ENCODE peak calls at places on chromosomes 1 and 21, in five cellular contexts. Q is cardiac fibroblast, A is fibroblast of lung, H is cardiac muscle cell, U is fibroblast of mammary gland. O is an unnamed sample.

GRCh38 chr1:152537496-152537895 is 23.2 kb downstream of the CRCT1 start:
- DNase-seq in Q (no peak), A (no peak), H (no peak), U (no peak), O (no peak)

GRCh38 chr1:223504741-223505140 is 111.5 kb downstream of the CCDC185 start:
- DNase-seq in U (peak; percentile 94), H (peak; percentile 87), Q (peak; percentile 87), A (peak; percentile 96), O (peak; percentile 73)

GRCh38 chr1:241990040-241990439 is 8.9 kb downstream of the MAP1LC3C start:
- DNase-seq in H (peak; percentile 91), A (peak; percentile 96), Q (peak; percentile 95), U (peak; percentile 99), O (peak; percentile 89)

GRCh38 chr1:19154876-19155275 is 55.2 kb downstream of the UBR4 start:
- DNase-seq in U (no peak), H (no peak), Q (peak; percentile 8), A (no peak), O (no peak)

GRCh38 chr1:247448107-247448778 is 9.7 kb downstream of the OR2B11 start:
- DNase-seq in Q (peak; percentile 68), H (peak; percentile 77), A (peak; percentile 59), U (peak; percentile 51), O (no peak)

GRCh38 chr1:219412772-219413171 is 200.1 kb downstream of the ZC3H11B start:
- DNase-seq in U (peak; percentile 31), H (peak; percentile 12), Q (peak; percentile 28), A (peak; percentile 71), O (no peak)

GRCh38 chr1:208036177-208036808 is 125.4 kb upstream of the CD34 start:
- DNase-seq in U (peak; percentile 30), H (peak; percentile 44), A (no peak), Q (peak; percentile 31), O (no peak)

GRCh38 chr1:18458751-18459133 is 22.0 kb upstream of the KLHDC7A start:
- DNase-seq in A (no peak), Q (no peak), U (no peak), H (no peak), O (no peak)

GRCh38 chr1:5514519-5515183 is 477.6 kb downstream of the NPHP4 start:
- DNase-seq in U (peak; percentile 23), Q (peak; percentile 46), H (peak; percentile 46), A (peak; percentile 0), O (no peak)

GRCh38 chr1:156373546-156373945 is 4.5 kb downstream of the RHBG start:
- DNase-seq in H (no peak), Q (no peak), A (no peak), U (no peak), O (no peak)

GRCh38 chr1:54542962-54543539 is 5.0 kb upstream of the ACOT11 start:
- DNase-seq in A (peak; percentile 61), H (peak; percentile 29), Q (peak; percentile 46), U (peak; percentile 5), O (no peak)

GRCh38 chr1:114107474-114108175 is 46.0 kb downstream of the SYT6 start:
- DNase-seq in Q (no peak), A (no peak), U (no peak), H (no peak), O (no peak)

GRCh38 chr1:99682291-99682751 is 36.4 kb downstream of the PALMD start:
- DNase-seq in H (peak; percentile 73), U (peak; percentile 77), A (peak; percentile 84), Q (peak; percentile 96), O (no peak)

GRCh38 chr1:10530756-10531155 is 56.0 kb downstream of the PEX14 start:
- DNase-seq in U (no peak), H (peak; percentile 66), Q (peak; percentile 31), A (peak; percentile 93), O (no peak)

GRCh38 chr1:36397083-36397377 is 678 bp downstream of the LSM10 start:
- DNase-seq in A (no peak), U (no peak), Q (no peak), H (no peak), O (no peak)

GRCh38 chr1:201749059-201749458 is 79.9 kb upstream of the IPO9 start:
- DNase-seq in U (no peak), A (no peak), H (no peak), Q (no peak), O (no peak)

GRCh38 chr1:201752333-201752732 is 76.6 kb upstream of the IPO9 start:
- DNase-seq in A (no peak), Q (no peak), U (no peak), H (no peak), O (no peak)

GRCh38 chr1:201751872-201752271 is 77.1 kb upstream of the IPO9 start:
- DNase-seq in U (peak; percentile 55), H (peak; percentile 64), A (peak; percentile 51), Q (peak; percentile 66), O (no peak)

GRCh38 chr1:201750120-201750519 is 78.8 kb upstream of the IPO9 start:
- DNase-seq in H (no peak), A (peak; percentile 80), Q (peak; percentile 53), U (no peak), O (no peak)

GRCh38 chr1:201750934-201751333 is 78.0 kb upstream of the IPO9 start:
- DNase-seq in U (peak; percentile 57), H (peak; percentile 78), A (peak; percentile 88), Q (peak; percentile 92), O (no peak)
- H3K4me3 ChIP-seq in U (no peak overlapping the region), H (no peak overlapping the region), A (no peak overlapping the region), Q (no peak overlapping the region), O (no peak overlapping the region)

DNA sequence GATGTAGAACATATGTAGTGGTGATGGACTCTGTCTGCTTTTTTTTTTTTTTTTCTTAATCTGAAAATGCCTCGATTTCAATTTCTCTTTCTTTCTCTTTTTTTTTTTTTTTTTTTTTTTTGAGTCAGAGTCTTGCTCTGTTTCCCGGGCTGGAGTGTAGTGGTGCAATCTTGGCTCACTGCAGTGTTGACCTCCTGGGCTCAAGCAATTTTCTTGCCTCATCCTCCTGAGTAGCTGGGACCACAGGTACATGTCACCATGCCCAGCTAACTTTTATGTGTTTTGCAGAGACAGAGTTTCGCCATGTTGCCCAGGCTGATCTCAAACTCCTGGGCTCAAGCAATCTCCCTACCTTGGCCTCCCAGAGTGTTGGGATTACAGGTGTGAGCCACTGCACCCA is 17.4 kb downstream of the MAST2 start:
- DNase-seq in A (no peak), U (peak; percentile 48), H (peak; percentile 51), Q (peak; percentile 52), O (no peak)
- TF ChIP-seq CTCF in A (no peak), U (no peak), H (no peak), Q (no peak), O (no peak)

DNA sequence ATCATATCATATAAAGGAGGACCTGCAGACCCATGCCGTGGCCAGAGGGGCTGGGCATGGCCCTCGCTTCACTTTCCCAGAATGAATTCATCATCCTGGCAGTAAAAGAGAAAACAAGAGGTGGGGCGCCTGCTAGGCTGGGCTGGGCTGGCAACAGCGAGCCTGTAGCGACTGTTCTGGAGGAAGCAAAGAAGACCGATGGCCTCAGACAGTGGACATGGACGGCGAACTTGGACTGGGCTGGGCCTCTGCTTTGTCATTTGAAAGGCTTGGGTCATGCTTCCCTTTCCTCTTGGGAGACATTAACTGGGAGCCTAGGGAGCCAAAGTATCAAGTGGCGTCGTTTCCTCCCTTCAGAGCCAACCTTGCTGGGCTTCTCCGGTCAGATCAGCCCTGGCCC is 401 bp upstream of the FAM3B start:
- DNase-seq in H (no peak), A (no peak), Q (no peak), U (no peak), O (no peak)
- H3K4me3 ChIP-seq in H (peak overlapping the region; percentile 28), A (no peak overlapping the region), Q (no peak overlapping the region), U (no peak overlapping the region), O (no peak overlapping the region)

GRCh38 chr1:202125611-202126010 is 2.9 kb downstream of the GPR37L1 start:
- DNase-seq in Q (no peak), H (no peak), U (no peak), A (no peak), O (no peak)

GRCh38 chr1:202121006-202121405 is 1.7 kb upstream of the GPR37L1 start:
- DNase-seq in U (no peak), A (no peak), H (no peak), Q (no peak), O (no peak)

GRCh38 chr1:202123336-202123813 is 658 bp downstream of the GPR37L1 start:
- DNase-seq in U (no peak), Q (no peak), A (no peak), H (no peak), O (no peak)

GRCh38 chr1:202124107-202124506 is 1.4 kb downstream of the GPR37L1 start:
- DNase-seq in Q (no peak), U (no peak), H (no peak), A (no peak), O (no peak)

GRCh38 chr1:202122639-202123335 is at the start of gene GPR37L1:
- DNase-seq in A (peak; percentile 32), Q (peak; percentile 64), U (peak; percentile 56), H (peak; percentile 68), O (no peak)
- TF ChIP-seq CTCF in A (peak; percentile 51), Q (peak; percentile 69), U (peak; percentile 50), H (peak; percentile 64), O (peak; percentile 64)

GRCh38 chr1:48692235-48692634 is 84.5 kb downstream of the BEND5 start:
- DNase-seq in H (no peak), U (no peak), Q (no peak), A (no peak), O (no peak)
- H3K4me3 ChIP-seq in H (no peak overlapping the region), U (no peak overlapping the region), Q (no peak overlapping the region), A (no peak overlapping the region), O (no peak overlapping the region)

DNA sequence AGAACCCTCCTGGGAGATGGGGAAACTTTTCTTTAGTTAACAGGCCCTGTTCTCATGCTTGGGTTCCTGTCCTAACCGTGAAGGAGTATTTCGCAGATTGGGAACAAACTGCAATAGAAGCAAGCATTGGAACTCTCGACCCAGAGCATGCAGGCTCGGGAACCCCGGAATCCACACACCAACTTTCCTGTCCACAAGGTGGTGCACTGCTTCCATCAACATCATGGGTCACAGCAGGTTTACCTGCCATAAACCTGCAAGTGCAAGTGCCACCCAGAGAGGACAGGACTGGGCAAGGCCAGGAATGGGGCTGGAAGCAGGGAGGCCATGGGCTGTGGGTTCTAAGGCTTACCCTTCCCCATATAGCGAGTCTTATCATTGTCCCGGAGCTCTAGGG is 6.9 kb downstream of the ENO1 start:
- DNase-seq in Q (no peak), A (no peak), U (no peak), H (no peak), O (no peak)
- TF ChIP-seq CTCF in Q (peak; percentile 28), A (no peak), U (peak; percentile 26), H (peak; percentile 29), O (peak; percentile 38)